ENCODE peak calls at places on chromosomes 3 and 15, in six cellular contexts. One of them, this sample, is unnamed. For H3K4me1, the result is how much of the 10 kb centered on the place peaks cover.

GRCh38 chr3:8970971-8971589 is 7.8 kb upstream of the RAD18 start:
- DNase-seq in CD8-positive, alpha-beta memory T cell: peak
- DNase-seq in transverse colon: peak
- DNase-seq in A549: peak
- DNase-seq in upper lobe of right lung: no peak
- DNase-seq in MM.1S: peak
- DNase-seq in this sample: peak

GRCh38 chr15:56148099-56148498 is 95.6 kb downstream of the RFX7 start:
- DNase-seq in CD8-positive, alpha-beta memory T cell: no peak
- DNase-seq in transverse colon: no peak
- DNase-seq in A549: no peak
- DNase-seq in upper lobe of right lung: no peak
- DNase-seq in MM.1S: no peak
- DNase-seq in this sample: no peak

GRCh38 chr3:134325722-134326121 is 48.5 kb downstream of the AMOTL2 start:
- DNase-seq in CD8-positive, alpha-beta memory T cell: no peak
- DNase-seq in transverse colon: no peak
- DNase-seq in A549: no peak
- DNase-seq in upper lobe of right lung: no peak
- DNase-seq in MM.1S: no peak
- DNase-seq in this sample: no peak

GRCh38 chr3:149466192-149466591 is 8.3 kb upstream of the TM4SF4 start:
- DNase-seq in CD8-positive, alpha-beta memory T cell: no peak
- DNase-seq in transverse colon: no peak
- DNase-seq in A549: no peak
- DNase-seq in upper lobe of right lung: no peak
- DNase-seq in MM.1S: no peak
- DNase-seq in this sample: peak

GRCh38 chr3:120021523-120021922 is 72.7 kb downstream of the GSK3B start:
- DNase-seq in CD8-positive, alpha-beta memory T cell: no peak
- DNase-seq in transverse colon: no peak
- DNase-seq in A549: no peak
- DNase-seq in upper lobe of right lung: no peak
- DNase-seq in MM.1S: no peak
- DNase-seq in this sample: no peak

GRCh38 chr15:82177291-82178010 is 85.1 kb downstream of the EFL1 start:
- DNase-seq in CD8-positive, alpha-beta memory T cell: no peak
- DNase-seq in transverse colon: no peak
- DNase-seq in A549: no peak
- DNase-seq in upper lobe of right lung: no peak
- DNase-seq in MM.1S: no peak
- DNase-seq in this sample: no peak

GRCh38 chr15:90097475-90097874 is 4.8 kb downstream of the IDH2 start:
- DNase-seq in CD8-positive, alpha-beta memory T cell: peak
- DNase-seq in transverse colon: peak
- DNase-seq in A549: no peak
- DNase-seq in upper lobe of right lung: no peak
- DNase-seq in MM.1S: peak
- DNase-seq in this sample: no peak

GRCh38 chr3:120450261-120450913 is 405 bp downstream of the FSTL1 start:
- DNase-seq in CD8-positive, alpha-beta memory T cell: no peak
- DNase-seq in transverse colon: peak
- DNase-seq in A549: peak
- DNase-seq in upper lobe of right lung: peak
- DNase-seq in MM.1S: no peak
- DNase-seq in this sample: peak

GRCh38 chr15:81865850-81866537 is 179.8 kb downstream of the MEX3B start:
- DNase-seq in CD8-positive, alpha-beta memory T cell: no peak
- DNase-seq in transverse colon: no peak
- DNase-seq in A549: no peak
- DNase-seq in upper lobe of right lung: no peak
- DNase-seq in MM.1S: peak
- DNase-seq in this sample: no peak

DNA sequence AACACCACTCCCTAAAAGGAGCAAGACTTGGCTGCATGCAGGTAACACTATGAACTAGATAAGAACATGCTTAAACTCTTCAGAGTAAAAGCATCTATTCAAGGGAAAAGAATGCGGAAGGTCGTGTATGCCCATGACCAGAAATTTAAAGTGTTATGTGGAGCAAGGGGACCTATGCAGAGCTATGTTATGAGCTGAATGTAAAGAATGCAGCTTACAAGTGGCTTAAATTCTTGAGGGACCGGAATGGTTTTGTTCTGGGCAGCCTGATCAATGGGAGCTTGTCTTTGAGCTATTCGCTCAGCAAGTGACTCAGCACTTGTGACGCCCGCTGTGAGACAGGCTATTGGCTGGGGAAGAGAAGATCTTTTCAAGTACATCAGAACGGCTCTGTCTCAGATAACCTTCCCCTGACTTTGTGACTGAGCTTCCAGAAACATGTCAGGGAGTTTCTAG is 367.5 kb upstream of the THBS1 start:
- DNase-seq in CD8-positive, alpha-beta memory T cell: no peak
- DNase-seq in transverse colon: no peak
- DNase-seq in A549: no peak
- DNase-seq in upper lobe of right lung: peak
- DNase-seq in MM.1S: no peak
- DNase-seq in this sample: peak
- H3K4me1 ChIP-seq in CD8-positive, alpha-beta memory T cell: under half
- H3K4me1 ChIP-seq in transverse colon: under half
- H3K4me1 ChIP-seq in A549: under half
- H3K4me1 ChIP-seq in upper lobe of right lung: under half
- H3K4me1 ChIP-seq in MM.1S: under half
- H3K4me1 ChIP-seq in this sample: under half

DNA sequence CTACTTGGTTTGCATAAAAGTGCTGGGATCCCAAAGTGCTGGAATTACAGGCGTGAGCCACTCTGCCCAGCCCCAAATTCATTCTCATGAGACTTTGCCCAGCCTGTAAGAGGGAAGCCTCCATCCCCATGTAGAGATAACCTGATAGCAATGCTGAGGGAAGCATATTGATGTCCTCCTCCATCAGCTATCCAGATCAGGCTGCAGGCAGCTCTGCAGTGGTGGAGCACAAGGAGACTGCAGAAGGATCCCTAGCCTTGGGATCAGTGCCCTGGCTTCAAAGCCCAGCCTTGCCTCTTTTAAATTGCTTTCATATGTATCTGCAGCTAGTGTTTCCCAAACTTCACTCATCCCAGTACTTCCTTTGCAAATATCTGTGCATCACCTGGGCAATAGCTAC is 32.7 kb downstream of the MECOM start:
- DNase-seq in CD8-positive, alpha-beta memory T cell: no peak
- DNase-seq in transverse colon: no peak
- DNase-seq in A549: no peak
- DNase-seq in upper lobe of right lung: no peak
- DNase-seq in MM.1S: no peak
- DNase-seq in this sample: no peak
- H3K4me1 ChIP-seq in CD8-positive, alpha-beta memory T cell: under half
- H3K4me1 ChIP-seq in transverse colon: under half
- H3K4me1 ChIP-seq in A549: under half
- H3K4me1 ChIP-seq in upper lobe of right lung: under half
- H3K4me1 ChIP-seq in MM.1S: under half
- H3K4me1 ChIP-seq in this sample: under half

GRCh38 chr3:195891431-195892104 is 16.8 kb downstream of the TNK2 start:
- DNase-seq in CD8-positive, alpha-beta memory T cell: no peak
- DNase-seq in transverse colon: no peak
- DNase-seq in A549: no peak
- DNase-seq in upper lobe of right lung: no peak
- DNase-seq in MM.1S: no peak
- DNase-seq in this sample: no peak

GRCh38 chr3:195893121-195893449 is 15.3 kb downstream of the TNK2 start:
- DNase-seq in CD8-positive, alpha-beta memory T cell: no peak
- DNase-seq in transverse colon: no peak
- DNase-seq in A549: no peak
- DNase-seq in upper lobe of right lung: no peak
- DNase-seq in MM.1S: no peak
- DNase-seq in this sample: peak

GRCh38 chr3:195893516-195893915 is 14.8 kb downstream of the TNK2 start:
- DNase-seq in CD8-positive, alpha-beta memory T cell: no peak
- DNase-seq in transverse colon: no peak
- DNase-seq in A549: no peak
- DNase-seq in upper lobe of right lung: no peak
- DNase-seq in MM.1S: no peak
- DNase-seq in this sample: no peak

GRCh38 chr3:195892105-195892354 is 16.3 kb downstream of the TNK2 start:
- DNase-seq in CD8-positive, alpha-beta memory T cell: no peak
- DNase-seq in transverse colon: no peak
- DNase-seq in A549: no peak
- DNase-seq in upper lobe of right lung: peak
- DNase-seq in MM.1S: no peak
- DNase-seq in this sample: no peak

GRCh38 chr3:195892355-195893120 is 15.8 kb downstream of the TNK2 start:
- DNase-seq in CD8-positive, alpha-beta memory T cell: no peak
- DNase-seq in transverse colon: peak
- DNase-seq in A549: no peak
- DNase-seq in upper lobe of right lung: no peak
- DNase-seq in MM.1S: no peak
- DNase-seq in this sample: peak
- H3K4me1 ChIP-seq in CD8-positive, alpha-beta memory T cell: under half
- H3K4me1 ChIP-seq in transverse colon: under half
- H3K4me1 ChIP-seq in A549: under half
- H3K4me1 ChIP-seq in upper lobe of right lung: under half
- H3K4me1 ChIP-seq in MM.1S: under half
- H3K4me1 ChIP-seq in this sample: under half

DNA sequence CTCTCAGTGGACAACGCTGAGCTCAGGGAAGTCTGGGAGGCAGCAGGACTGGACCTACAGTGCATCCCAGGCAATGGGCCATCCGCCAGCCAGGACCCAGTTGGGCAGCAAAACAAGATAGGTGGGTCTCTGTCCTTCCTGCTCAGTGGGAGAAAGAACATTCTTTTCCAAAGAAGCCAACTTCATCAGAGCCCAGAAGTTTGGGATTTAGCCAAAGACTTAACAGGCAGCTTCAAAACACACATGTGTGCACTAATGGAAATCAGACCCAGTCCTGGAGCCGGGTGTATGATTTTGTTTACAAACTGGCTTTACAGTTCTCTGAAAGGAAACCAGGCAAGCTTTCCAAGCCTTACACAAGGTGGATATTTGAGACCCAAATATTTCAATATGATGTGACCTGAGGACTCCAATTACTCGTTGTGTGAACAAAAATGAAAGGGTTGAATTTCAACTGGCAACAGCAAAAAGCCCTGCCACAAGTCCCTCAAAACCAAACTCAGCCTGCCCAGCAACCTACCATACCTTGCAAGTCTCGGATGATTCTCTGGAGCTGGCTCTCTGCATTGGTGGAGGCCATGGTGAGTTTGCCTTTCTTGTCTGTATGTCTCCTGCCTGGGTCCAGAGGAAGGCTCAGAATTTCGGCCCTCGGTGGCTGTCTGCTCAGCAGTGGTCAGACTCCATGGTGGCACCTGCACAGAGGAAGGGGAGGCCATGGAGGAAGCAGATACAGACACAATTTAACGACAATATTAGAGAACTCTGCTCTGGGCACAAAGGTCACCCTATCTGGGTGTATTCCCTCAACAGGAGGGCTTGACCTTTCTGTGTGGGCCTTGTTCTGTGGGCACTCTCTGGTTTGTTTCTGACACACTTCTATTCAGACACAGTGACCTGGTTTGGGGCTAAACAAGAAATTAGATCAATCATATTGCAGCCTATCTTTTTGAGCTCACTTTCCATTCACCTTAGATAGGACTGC is 11.0 kb downstream of the FYCO1 start:
- DNase-seq in CD8-positive, alpha-beta memory T cell: no peak
- DNase-seq in transverse colon: no peak
- DNase-seq in A549: no peak
- DNase-seq in upper lobe of right lung: no peak
- DNase-seq in MM.1S: no peak
- DNase-seq in this sample: peak
- H3K4me1 ChIP-seq in CD8-positive, alpha-beta memory T cell: half or more
- H3K4me1 ChIP-seq in transverse colon: under half
- H3K4me1 ChIP-seq in A549: under half
- H3K4me1 ChIP-seq in upper lobe of right lung: under half
- H3K4me1 ChIP-seq in MM.1S: under half
- H3K4me1 ChIP-seq in this sample: under half

This sample was measured in uterus.